ENCODE peak calls at places on chromosomes 13 and 19, in ten cellular contexts. H is AG04449, U is DND-41, I is sigmoid colon, P is neural crest cell, Z is fibroblast of lung, Q is GM10248, A is colonic mucosa, T is WTC11, O is body of pancreas. C is an unnamed sample.

GRCh38 chr19:7605490-7606222 is 10.0 kb downstream of the CAMSAP3 start:
- DNase-seq in T (peak; percentile 89), Q (peak; percentile 47), O (peak; percentile 40), I (no peak), P (no peak), U (peak; percentile 46), A (peak; percentile 18), Z (no peak), H (no peak), C (no peak)

GRCh38 chr19:45515081-45515624 is 7.9 kb downstream of the VASP start:
- DNase-seq in U (no peak), Z (no peak), I (no peak), A (peak; percentile 71), Q (peak; percentile 55), T (no peak), O (peak; percentile 72), H (no peak), P (no peak), C (no peak)

GRCh38 chr13:44084146-44084545 is 204.4 kb downstream of the LACC1 start:
- DNase-seq in H (no peak), I (no peak), P (no peak), U (no peak), A (no peak), Z (no peak), Q (no peak), O (no peak), T (no peak), C (no peak)

GRCh38 chr19:38434549-38435051 is 1.1 kb downstream of the RYR1 start:
- DNase-seq in O (no peak), U (no peak), I (no peak), H (no peak), P (peak; percentile 35), A (peak; percentile 25), Q (no peak), T (peak; percentile 94), Z (no peak), C (peak; percentile 25)

GRCh38 chr13:109919715-109920375 is 133.5 kb upstream of the IRS2 start:
- DNase-seq in Q (no peak), O (no peak), A (no peak), Z (peak; percentile 59), H (no peak), T (no peak), P (no peak), I (no peak), U (no peak), C (no peak)

GRCh38 chr19:6728346-6728745 is 7.9 kb upstream of the C3 start:
- DNase-seq in H (no peak), A (no peak), O (peak; percentile 53), Z (no peak), P (no peak), T (no peak), Q (peak; percentile 64), I (peak; percentile 52), U (no peak), C (no peak)

GRCh38 chr19:28409859-28410258 is 803.1 kb downstream of the UQCRFS1 start:
- DNase-seq in P (no peak), H (no peak), I (no peak), Z (no peak), U (no peak), A (no peak), T (no peak), Q (no peak), O (no peak), C (no peak)

GRCh38 chr13:42394361-42395065 is 122.6 kb downstream of the AKAP11 start:
- DNase-seq in Q (no peak), T (no peak), A (no peak), H (no peak), P (no peak), I (no peak), U (no peak), Z (no peak), O (no peak), C (no peak)

GRCh38 chr13:105908581-105908980 is 626.9 kb downstream of the EFNB2 start:
- DNase-seq in T (no peak), A (no peak), U (peak; percentile 84), H (no peak), O (no peak), I (no peak), P (no peak), Z (peak; percentile 46), Q (no peak), C (no peak)

GRCh38 chr13:94239135-94239534 is 240.3 kb downstream of the DCT start:
- DNase-seq in U (no peak), P (no peak), H (no peak), I (no peak), Q (no peak), Z (peak; percentile 88), O (no peak), T (no peak), A (no peak), C (no peak)

GRCh38 chr13:101915333-101915732 is 462.9 kb downstream of the ITGBL1 start:
- DNase-seq in T (no peak), P (no peak), O (no peak), I (no peak), A (no peak), Q (no peak), Z (no peak), U (no peak), H (no peak), C (no peak)

DNA sequence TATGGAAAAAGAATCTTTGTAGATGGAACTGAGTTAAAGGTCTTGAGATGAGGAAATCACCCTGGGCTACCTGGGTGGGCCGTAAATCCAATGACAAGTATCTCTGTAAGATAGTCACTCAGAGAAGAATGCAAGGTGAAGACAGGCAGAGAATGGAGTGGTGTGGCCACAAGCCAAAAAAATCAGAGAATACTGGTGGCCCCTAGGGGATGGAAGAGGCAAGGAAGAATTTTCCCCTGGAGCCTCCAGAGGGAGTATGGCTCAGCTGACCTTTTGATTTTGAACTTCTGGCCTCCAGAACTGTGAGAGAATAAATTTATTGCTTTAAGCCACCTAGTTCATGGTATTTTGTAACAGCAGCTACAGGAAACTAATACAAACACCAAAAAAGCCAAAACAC is 32.7 kb upstream of the CSNK1A1L start:
- DNase-seq in H (no peak), Z (no peak), T (peak; percentile 12), A (no peak), I (no peak), O (no peak), P (no peak), Q (no peak), U (no peak), C (no peak)
- TF ChIP-seq CTCF in H (peak; percentile 10), Z (peak; percentile 43), T (no peak), A (no peak), I (no peak), O (no peak), P (peak; percentile 22), Q (no peak), U (no peak), C (peak; percentile 5)

GRCh38 chr19:49222528-49222927 is 64.9 kb downstream of the TRPM4 start:
- DNase-seq in Q (no peak), A (no peak), U (no peak), O (no peak), P (no peak), H (no peak), Z (no peak), I (no peak), T (no peak), C (no peak)

GRCh38 chr19:49223472-49223871 is 65.9 kb downstream of the TRPM4 start:
- DNase-seq in Z (no peak), O (no peak), H (no peak), A (no peak), Q (no peak), P (no peak), U (no peak), T (no peak), I (no peak), C (no peak)

GRCh38 chr19:49222011-49222410 is 64.4 kb downstream of the TRPM4 start:
- DNase-seq in T (no peak), U (no peak), A (no peak), P (no peak), Q (no peak), O (no peak), Z (no peak), H (no peak), I (no peak), C (no peak)

GRCh38 chr19:49229416-49229815 is 71.8 kb downstream of the TRPM4 start:
- DNase-seq in Q (no peak), O (no peak), Z (no peak), A (no peak), P (no peak), H (no peak), T (no peak), U (no peak), I (no peak), C (no peak)

GRCh38 chr19:49224856-49225255 is 67.3 kb downstream of the TRPM4 start:
- DNase-seq in P (no peak), Q (no peak), U (peak; percentile 56), A (peak; percentile 68), O (peak; percentile 71), Z (peak; percentile 43), I (no peak), T (peak; percentile 79), H (no peak), C (peak; percentile 39)
- TF ChIP-seq CTCF in P (peak; percentile 56), Q (peak; percentile 32), U (peak; percentile 69), A (peak; percentile 41), O (peak; percentile 33), Z (peak; percentile 31), I (no peak), T (peak; percentile 43), H (peak; percentile 54), C (peak; percentile 38)

GRCh38 chr13:113584870-113585671 is 518 bp downstream of the TFDP1 start:
- DNase-seq in H (no peak), A (peak; percentile 24), U (peak; percentile 36), P (no peak), Z (no peak), T (no peak), O (no peak), I (peak; percentile 48), Q (peak; percentile 68), C (no peak)

GRCh38 chr13:113585828-113586355 is 1.3 kb downstream of the TFDP1 start:
- DNase-seq in A (peak; percentile 16), Z (no peak), T (no peak), Q (no peak), I (peak; percentile 59), U (peak; percentile 4), O (peak; percentile 1), P (no peak), H (no peak), C (no peak)

GRCh38 chr13:113581871-113582270 is 2.7 kb upstream of the TFDP1 start:
- DNase-seq in I (no peak), Q (no peak), Z (no peak), A (peak; percentile 14), H (no peak), U (peak; percentile 3), O (no peak), P (no peak), T (no peak), C (no peak)

GRCh38 chr13:113582841-113583631 is 1.5 kb upstream of the TFDP1 start:
- DNase-seq in P (no peak), Q (no peak), U (peak; percentile 5), T (no peak), H (no peak), A (peak; percentile 54), O (no peak), I (peak; percentile 56), Z (no peak), C (peak; percentile 26)

GRCh38 chr13:113584205-113584869 is at the start of gene TFDP1:
- DNase-seq in Q (peak; percentile 94), A (peak; percentile 86), Z (peak; percentile 85), O (peak; percentile 75), T (peak; percentile 82), U (peak; percentile 96), H (no peak), I (peak; percentile 75), P (peak; percentile 88), C (peak; percentile 86)
- TF ChIP-seq CTCF in Q (no peak), A (no peak), Z (no peak), O (no peak), T (no peak), U (no peak), H (no peak), I (no peak), P (no peak), C (no peak)

GRCh38 chr19:29528350-29528945 is 2.7 kb downstream of the VSTM2B start:
- DNase-seq in Z (peak; percentile 60), Q (peak; percentile 81), U (no peak), I (peak; percentile 66), T (peak; percentile 86), H (no peak), P (peak; percentile 76), A (peak; percentile 36), O (peak; percentile 40), C (peak; percentile 88)
- TF ChIP-seq CTCF in Z (peak; percentile 73), Q (peak; percentile 69), U (no peak), I (peak; percentile 67), T (peak; percentile 73), H (peak; percentile 88), P (peak; percentile 89), A (peak; percentile 46), O (peak; percentile 41), C (peak; percentile 92)